ENCODE peak calls at places on chromosomes 5 and 9, in five cellular contexts. W is CD8-positive, alpha-beta memory T cell; D is NCI-H510A treated with DMSO at 0.1 percent for 48 hours; B is posterior vena cava; I is stomach. A is an unnamed sample.

GRCh38 chr5:90562331-90562730 is 3.7 kb downstream of the ADGRV1 start:
- DNase-seq in I (no peak), W (no peak), D (peak; percentile 57), B (no peak), A (no peak)

GRCh38 chr5:175479125-175479881 is 943 bp downstream of the SFXN1 start:
- DNase-seq in I (no peak), W (no peak), B (no peak), D (no peak), A (no peak)

GRCh38 chr5:116736671-116737070 is 162.0 kb upstream of the SEMA6A start:
- DNase-seq in B (no peak), W (no peak), D (no peak), I (no peak), A (no peak)

GRCh38 chr5:105529851-105530250 is 1967.3 kb upstream of the NUDT12 start:
- DNase-seq in D (no peak), I (no peak), W (no peak), B (no peak), A (no peak)

GRCh38 chr5:14706615-14707021 is 42.1 kb downstream of the OTULIN start:
- DNase-seq in W (peak; percentile 83), D (no peak), B (no peak), I (no peak), A (peak; percentile 46)

GRCh38 chr5:157193699-157194424 is 13.2 kb downstream of the ITK start:
- DNase-seq in B (no peak), D (no peak), I (no peak), W (peak; percentile 79), A (no peak)

GRCh38 chr9:27349681-27350080 is 52.7 kb upstream of the EQTN start:
- DNase-seq in D (no peak), B (no peak), I (no peak), W (no peak), A (no peak)

GRCh38 chr5:123814796-123815479 is 303.0 kb downstream of the CSNK1G3 start:
- DNase-seq in I (no peak), B (no peak), W (no peak), D (no peak), A (no peak)

GRCh38 chr5:28734396-28734795 is 1696.0 kb upstream of the CDH9 start:
- DNase-seq in B (no peak), W (no peak), D (no peak), I (no peak), A (no peak)

GRCh38 chr9:37908698-37909186 is 4.8 kb upstream of the SLC25A51 start:
- DNase-seq in W (no peak), B (peak; percentile 51), D (no peak), I (no peak), A (no peak)

GRCh38 chr5:139207302-139208000 is 9.3 kb upstream of the SIL1 start:
- DNase-seq in B (no peak), W (no peak), I (no peak), D (peak; percentile 43), A (no peak)

GRCh38 chr5:174799146-174799545 is 74.8 kb downstream of the MSX2 start:
- DNase-seq in W (no peak), I (no peak), D (no peak), B (no peak), A (no peak)

GRCh38 chr9:113986931-113987330 is 91.2 kb downstream of the AMBP start:
- DNase-seq in B (no peak), I (no peak), D (no peak), W (no peak), A (no peak)

GRCh38 chr9:13990994-13991393 is 322.9 kb downstream of the NFIB start:
- DNase-seq in D (no peak), B (no peak), I (no peak), W (no peak), A (no peak)

GRCh38 chr5:118042076-118042475 is 946.3 kb downstream of the DTWD2 start:
- DNase-seq in I (no peak), D (no peak), W (no peak), B (no peak), A (no peak)